ENCODE peak calls at places on chromosomes 5 and 9, in five cellular contexts. C is activated CD4-positive, alpha-beta T cell treated with anti-CD3 and anti-CD28 coated beads, Interleukin-2, amount 50 U/mL, for 1 hour; B is activated T-cell treated with anti-CD3 and anti-CD28 coated beads, Interleukin-2, amount 50 U/mL, for 1 hour; Y is ELR; S is M059J. Z is an unnamed sample.

GRCh38 chr9:69003051-69003450 is 10.9 kb downstream of the PRKACG start:
- DNase-seq in C (no peak), Y (no peak), S (no peak), B (no peak), Z (no peak)

GRCh38 chr9:93138171-93138764 is 4.2 kb upstream of the NINJ1 start:
- DNase-seq in C (no peak), B (no peak), S (no peak), Y (no peak), Z (no peak)

GRCh38 chr9:95100071-95100627 is 217.4 kb downstream of the FANCC start:
- DNase-seq in S (peak), Y (no peak), C (no peak), B (no peak), Z (no peak)

GRCh38 chr5:33043598-33043997 is 332.5 kb downstream of the NPR3 start:
- DNase-seq in Y (peak), C (no peak), S (peak), B (no peak), Z (no peak)

GRCh38 chr5:6261256-6261655 is 117.1 kb downstream of the MED10 start:
- DNase-seq in B (no peak), S (no peak), C (no peak), Y (no peak), Z (no peak)

GRCh38 chr5:159405611-159406031 is 75.3 kb upstream of the IL12B start:
- DNase-seq in C (no peak), S (no peak), Y (no peak), B (no peak), Z (no peak)

GRCh38 chr5:180161420-180162303 is 47.3 kb downstream of the RASGEF1C start:
- DNase-seq in C (no peak), Y (no peak), B (no peak), S (no peak), Z (peak)

GRCh38 chr5:132674671-132675506 is 1.1 kb downstream of the IL4 start:
- DNase-seq in Y (peak), C (no peak), S (peak), B (no peak), Z (peak)

GRCh38 chr5:119541716-119542115 is 87.6 kb upstream of the FAM170A start:
- DNase-seq in Y (no peak), B (no peak), C (no peak), S (no peak), Z (peak)

GRCh38 chr5:139410121-139410885 is 6.4 kb upstream of the SPATA24 start:
- DNase-seq in S (no peak), Y (no peak), C (no peak), B (no peak), Z (no peak)

GRCh38 chr5:10301266-10301665 is 6.4 kb downstream of the CMBL start:
- DNase-seq in S (no peak), B (no peak), Y (no peak), C (no peak), Z (no peak)

GRCh38 chr5:164335837-164336236 is 830.4 kb downstream of the MAT2B start:
- DNase-seq in Y (peak), B (no peak), C (no peak), S (peak), Z (no peak)

GRCh38 chr5:38738898-38739743 is 106.7 kb upstream of the OSMR start:
- DNase-seq in B (no peak), C (no peak), Y (peak), S (peak), Z (no peak)

GRCh38 chr9:94648191-94648590 is 8.9 kb upstream of the FBP1 start:
- DNase-seq in Y (no peak), B (no peak), C (no peak), S (no peak), Z (no peak)

GRCh38 chr9:101481296-101481695 is 45.7 kb upstream of the ALDOB start:
- DNase-seq in C (no peak), S (no peak), Y (no peak), B (no peak), Z (no peak)

GRCh38 chr5:1104327-1105006 is 7.4 kb downstream of the SLC12A7 start:
- DNase-seq in C (no peak), Y (no peak), S (no peak), B (peak), Z (no peak)

GRCh38 chr9:34611251-34611810 is 566 bp downstream of the RPP25L start:
- DNase-seq in C (no peak), S (no peak), B (peak), Y (no peak), Z (no peak)

GRCh38 chr9:131530546-131530929 is 525 bp downstream of the UCK1 start:
- DNase-seq in B (no peak), S (peak), C (no peak), Y (peak), Z (peak)

GRCh38 chr9:114552716-114553115 is 34.9 kb upstream of the ATP6V1G1 start:
- DNase-seq in B (no peak), S (peak), Y (peak), C (no peak), Z (no peak)

GRCh38 chr5:77452351-77452750 is 39.8 kb downstream of the WDR41 start:
- DNase-seq in S (no peak), Y (no peak), C (no peak), B (no peak), Z (no peak)

GRCh38 chr5:92559743-92560142 is 1021.3 kb downstream of the NR2F1-AS1 start:
- DNase-seq in Y (peak), S (peak), C (no peak), B (no peak), Z (no peak)

GRCh38 chr5:81513468-81513867 is 119.5 kb upstream of the ACOT12 start:
- DNase-seq in B (no peak), Y (no peak), C (no peak), S (no peak), Z (no peak)

GRCh38 chr9:37380570-37380969 is 41.9 kb upstream of the GRHPR start:
- DNase-seq in Y (no peak), B (no peak), C (no peak), S (no peak), Z (no peak)

GRCh38 chr5:7578056-7578455 is 182.1 kb downstream of the ADCY2 start:
- DNase-seq in S (no peak), Y (no peak), B (no peak), C (no peak), Z (no peak)

GRCh38 chr5:84425365-84425764 is 40.7 kb upstream of the EDIL3 start:
- DNase-seq in B (no peak), C (no peak), S (no peak), Y (no peak), Z (no peak)

GRCh38 chr5:107381189-107381856 is 289.4 kb downstream of the EFNA5 start:
- DNase-seq in S (peak), Y (peak), C (no peak), B (no peak), Z (no peak)

GRCh38 chr5:30387974-30388632 is 805.4 kb upstream of the CDH6 start:
- DNase-seq in Y (no peak), B (no peak), C (no peak), S (no peak), Z (no peak)

GRCh38 chr9:135343136-135343535 is 136.4 kb upstream of the PPP1R26 start:
- DNase-seq in B (no peak), C (no peak), Y (no peak), S (no peak), Z (no peak)

GRCh38 chr9:33924978-33925797 is 108.2 kb downstream of the UBE2R2 start:
- DNase-seq in B (no peak), S (peak), C (peak), Y (peak), Z (peak)

GRCh38 chr9:111298831-111299603 is 31.0 kb downstream of the OR2K2 start:
- DNase-seq in B (no peak), C (no peak), S (peak), Y (peak), Z (peak)

GRCh38 chr5:72281764-72282499 is 38.1 kb downstream of the MRPS27 start:
- DNase-seq in S (peak), Y (peak), C (no peak), B (no peak), Z (no peak)

Z was measured in adrenal gland.